ENCODE peak calls at places on chromosomes 5 and 9, in ten cellular contexts. One of them, this sample, is unnamed.
A peak's percentile ranks its signal among the peaks of the same experiment; 100 is the strongest.

GRCh38 chr9:138112090-138112748 is 234.6 kb downstream of the CACNA1B start:
- DNase-seq in mesothelial cell of epicardium: no peak
- DNase-seq in chondrocyte: no peak
- DNase-seq in transverse colon: no peak
- DNase-seq in uterus: no peak
- DNase-seq in astrocyte of the spinal cord: no peak
- DNase-seq in cardiac fibroblast: no peak
- DNase-seq in upper lobe of right lung: peak; percentile 38
- DNase-seq in nephron progenitor cell: no peak
- DNase-seq in GM13976: peak; percentile 18
- DNase-seq in this sample: no peak

GRCh38 chr9:99103909-99104458 is 929 bp upstream of the TGFBR1 start:
- DNase-seq in mesothelial cell of epicardium: peak; percentile 43
- DNase-seq in chondrocyte: no peak
- DNase-seq in transverse colon: no peak
- DNase-seq in uterus: peak; percentile 45
- DNase-seq in astrocyte of the spinal cord: no peak
- DNase-seq in cardiac fibroblast: peak; percentile 45
- DNase-seq in upper lobe of right lung: no peak
- DNase-seq in nephron progenitor cell: no peak
- DNase-seq in GM13976: peak; percentile 21
- DNase-seq in this sample: no peak

GRCh38 chr9:5839572-5839902 is 6.6 kb upstream of the ERMP1 start:
- DNase-seq in mesothelial cell of epicardium: no peak
- DNase-seq in chondrocyte: no peak
- DNase-seq in transverse colon: no peak
- DNase-seq in uterus: no peak
- DNase-seq in astrocyte of the spinal cord: no peak
- DNase-seq in cardiac fibroblast: no peak
- DNase-seq in upper lobe of right lung: no peak
- DNase-seq in nephron progenitor cell: no peak
- DNase-seq in GM13976: no peak
- DNase-seq in this sample: no peak

GRCh38 chr9:35651964-35652828 is 1.5 kb upstream of the SIT1 start:
- DNase-seq in mesothelial cell of epicardium: no peak
- DNase-seq in chondrocyte: peak; percentile 9
- DNase-seq in transverse colon: peak; percentile 62
- DNase-seq in uterus: no peak
- DNase-seq in astrocyte of the spinal cord: peak; percentile 17
- DNase-seq in cardiac fibroblast: peak; percentile 67
- DNase-seq in upper lobe of right lung: no peak
- DNase-seq in nephron progenitor cell: no peak
- DNase-seq in GM13976: no peak
- DNase-seq in this sample: no peak

GRCh38 chr5:175706499-175706898 is 48.6 kb downstream of the HRH2 start:
- DNase-seq in mesothelial cell of epicardium: no peak
- DNase-seq in chondrocyte: no peak
- DNase-seq in transverse colon: no peak
- DNase-seq in uterus: no peak
- DNase-seq in astrocyte of the spinal cord: no peak
- DNase-seq in cardiac fibroblast: no peak
- DNase-seq in upper lobe of right lung: peak; percentile 18
- DNase-seq in nephron progenitor cell: no peak
- DNase-seq in GM13976: no peak
- DNase-seq in this sample: no peak

GRCh38 chr9:130823435-130823834 is 11.6 kb upstream of the ABL1 start:
- DNase-seq in mesothelial cell of epicardium: no peak
- DNase-seq in chondrocyte: no peak
- DNase-seq in transverse colon: no peak
- DNase-seq in uterus: no peak
- DNase-seq in astrocyte of the spinal cord: no peak
- DNase-seq in cardiac fibroblast: no peak
- DNase-seq in upper lobe of right lung: no peak
- DNase-seq in nephron progenitor cell: no peak
- DNase-seq in GM13976: no peak
- DNase-seq in this sample: no peak

GRCh38 chr9:130431536-130432303 is 13.0 kb upstream of the ASS1 start:
- DNase-seq in mesothelial cell of epicardium: no peak
- DNase-seq in chondrocyte: peak; percentile 88
- DNase-seq in transverse colon: no peak
- DNase-seq in uterus: no peak
- DNase-seq in astrocyte of the spinal cord: no peak
- DNase-seq in cardiac fibroblast: no peak
- DNase-seq in upper lobe of right lung: no peak
- DNase-seq in nephron progenitor cell: no peak
- DNase-seq in GM13976: no peak
- DNase-seq in this sample: no peak

GRCh38 chr9:4413856-4414255 is 76.4 kb upstream of the SLC1A1 start:
- DNase-seq in mesothelial cell of epicardium: no peak
- DNase-seq in chondrocyte: no peak
- DNase-seq in transverse colon: no peak
- DNase-seq in uterus: no peak
- DNase-seq in astrocyte of the spinal cord: no peak
- DNase-seq in cardiac fibroblast: peak; percentile 32
- DNase-seq in upper lobe of right lung: no peak
- DNase-seq in nephron progenitor cell: no peak
- DNase-seq in GM13976: no peak
- DNase-seq in this sample: no peak

GRCh38 chr9:76526026-76526425 is 67.0 kb downstream of the GCNT1 start:
- DNase-seq in mesothelial cell of epicardium: no peak
- DNase-seq in chondrocyte: no peak
- DNase-seq in transverse colon: no peak
- DNase-seq in uterus: no peak
- DNase-seq in astrocyte of the spinal cord: no peak
- DNase-seq in cardiac fibroblast: no peak
- DNase-seq in upper lobe of right lung: no peak
- DNase-seq in nephron progenitor cell: no peak
- DNase-seq in GM13976: no peak
- DNase-seq in this sample: no peak

GRCh38 chr5:165209101-165209727 is 1703.8 kb downstream of the MAT2B start:
- DNase-seq in mesothelial cell of epicardium: no peak
- DNase-seq in chondrocyte: no peak
- DNase-seq in transverse colon: no peak
- DNase-seq in uterus: no peak
- DNase-seq in astrocyte of the spinal cord: peak; percentile 30
- DNase-seq in cardiac fibroblast: peak; percentile 49
- DNase-seq in upper lobe of right lung: no peak
- DNase-seq in nephron progenitor cell: peak; percentile 4
- DNase-seq in GM13976: peak; percentile 21
- DNase-seq in this sample: no peak

GRCh38 chr9:76298497-76299144 is 95.6 kb downstream of the RFK start:
- DNase-seq in mesothelial cell of epicardium: no peak
- DNase-seq in chondrocyte: no peak
- DNase-seq in transverse colon: no peak
- DNase-seq in uterus: no peak
- DNase-seq in astrocyte of the spinal cord: no peak
- DNase-seq in cardiac fibroblast: no peak
- DNase-seq in upper lobe of right lung: no peak
- DNase-seq in nephron progenitor cell: no peak
- DNase-seq in GM13976: no peak
- DNase-seq in this sample: no peak

GRCh38 chr5:179244051-179244450 is 101.2 kb downstream of the ADAMTS2 start:
- DNase-seq in mesothelial cell of epicardium: no peak
- DNase-seq in chondrocyte: no peak
- DNase-seq in transverse colon: no peak
- DNase-seq in uterus: no peak
- DNase-seq in astrocyte of the spinal cord: no peak
- DNase-seq in cardiac fibroblast: peak; percentile 22
- DNase-seq in upper lobe of right lung: no peak
- DNase-seq in nephron progenitor cell: no peak
- DNase-seq in GM13976: no peak
- DNase-seq in this sample: no peak

GRCh38 chr5:173697931-173698579 is 81.6 kb upstream of the BOD1 start:
- DNase-seq in mesothelial cell of epicardium: no peak
- DNase-seq in chondrocyte: no peak
- DNase-seq in transverse colon: peak; percentile 29
- DNase-seq in uterus: no peak
- DNase-seq in astrocyte of the spinal cord: no peak
- DNase-seq in cardiac fibroblast: no peak
- DNase-seq in upper lobe of right lung: no peak
- DNase-seq in nephron progenitor cell: no peak
- DNase-seq in GM13976: peak; percentile 60
- DNase-seq in this sample: no peak

GRCh38 chr9:15468113-15468512 is 42.7 kb downstream of the PSIP1 start:
- DNase-seq in mesothelial cell of epicardium: no peak
- DNase-seq in chondrocyte: no peak
- DNase-seq in transverse colon: no peak
- DNase-seq in uterus: no peak
- DNase-seq in astrocyte of the spinal cord: no peak
- DNase-seq in cardiac fibroblast: no peak
- DNase-seq in upper lobe of right lung: no peak
- DNase-seq in nephron progenitor cell: no peak
- DNase-seq in GM13976: no peak
- DNase-seq in this sample: no peak

GRCh38 chr5:76504901-76505564 is 101.9 kb downstream of the IQGAP2 start:
- DNase-seq in mesothelial cell of epicardium: no peak
- DNase-seq in chondrocyte: no peak
- DNase-seq in transverse colon: no peak
- DNase-seq in uterus: no peak
- DNase-seq in astrocyte of the spinal cord: no peak
- DNase-seq in cardiac fibroblast: no peak
- DNase-seq in upper lobe of right lung: no peak
- DNase-seq in nephron progenitor cell: no peak
- DNase-seq in GM13976: no peak
- DNase-seq in this sample: no peak

GRCh38 chr5:54307583-54307982 is 2.8 kb downstream of the ARL15 start:
- DNase-seq in mesothelial cell of epicardium: no peak
- DNase-seq in chondrocyte: no peak
- DNase-seq in transverse colon: no peak
- DNase-seq in uterus: no peak
- DNase-seq in astrocyte of the spinal cord: no peak
- DNase-seq in cardiac fibroblast: no peak
- DNase-seq in upper lobe of right lung: no peak
- DNase-seq in nephron progenitor cell: no peak
- DNase-seq in GM13976: no peak
- DNase-seq in this sample: no peak

DNA sequence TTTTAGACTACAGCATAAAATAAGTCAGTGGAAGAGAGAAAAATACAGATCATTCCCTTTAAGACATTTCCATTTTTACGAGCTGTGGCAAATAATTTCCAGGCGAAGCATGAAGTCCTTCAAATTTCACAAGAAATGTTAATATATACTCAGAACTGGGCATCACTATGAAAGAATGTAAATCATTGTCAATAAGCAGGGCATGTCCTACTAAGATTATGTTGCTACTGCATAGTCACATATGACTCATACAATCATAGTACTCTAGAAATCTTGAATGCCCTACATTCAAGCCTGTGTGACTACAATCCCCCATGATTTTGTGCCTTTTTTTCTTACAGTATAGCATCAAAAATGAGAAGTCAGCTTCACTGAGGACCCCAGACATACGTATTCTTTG is 485.2 kb upstream of the FTMT start:
- DNase-seq in mesothelial cell of epicardium: no peak
- DNase-seq in chondrocyte: no peak
- DNase-seq in transverse colon: no peak
- DNase-seq in uterus: no peak
- DNase-seq in astrocyte of the spinal cord: peak; percentile 45
- DNase-seq in cardiac fibroblast: peak; percentile 9
- DNase-seq in upper lobe of right lung: no peak
- DNase-seq in nephron progenitor cell: no peak
- DNase-seq in GM13976: no peak
- DNase-seq in this sample: no peak
- TF ChIP-seq CTCF in mesothelial cell of epicardium: no peak
- TF ChIP-seq CTCF in chondrocyte: no peak
- TF ChIP-seq CTCF in transverse colon: no peak
- TF ChIP-seq CTCF in uterus: no peak
- TF ChIP-seq CTCF in astrocyte of the spinal cord: no peak
- TF ChIP-seq CTCF in cardiac fibroblast: no peak
- TF ChIP-seq CTCF in upper lobe of right lung: no peak
- TF ChIP-seq CTCF in nephron progenitor cell: no peak
- TF ChIP-seq CTCF in GM13976: no peak
- TF ChIP-seq CTCF in this sample: no peak

DNA sequence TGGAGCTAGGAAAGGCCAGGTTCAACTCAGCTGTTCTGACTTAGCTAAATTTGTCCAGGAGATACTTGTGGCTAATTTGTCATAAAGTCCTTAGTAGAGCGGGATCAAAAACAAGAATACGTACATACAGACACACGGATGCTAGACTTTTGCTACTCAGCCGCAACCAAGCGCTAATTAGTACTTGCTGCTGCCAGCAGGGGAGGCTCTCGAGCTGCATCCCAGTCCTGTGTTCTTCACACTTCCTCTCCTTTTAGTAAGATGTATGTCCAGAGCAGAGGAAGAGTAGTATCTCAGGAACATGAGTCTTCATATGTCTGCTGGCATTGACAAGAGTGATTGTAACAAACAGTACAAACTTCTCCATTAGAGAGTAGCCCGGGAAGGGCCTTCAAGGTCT is 58.3 kb downstream of the CYFIP2 start:
- DNase-seq in mesothelial cell of epicardium: no peak
- DNase-seq in chondrocyte: no peak
- DNase-seq in transverse colon: no peak
- DNase-seq in uterus: no peak
- DNase-seq in astrocyte of the spinal cord: no peak
- DNase-seq in cardiac fibroblast: no peak
- DNase-seq in upper lobe of right lung: no peak
- DNase-seq in nephron progenitor cell: peak; percentile 19
- DNase-seq in GM13976: no peak
- DNase-seq in this sample: no peak
- TF ChIP-seq CTCF in mesothelial cell of epicardium: peak; percentile 20
- TF ChIP-seq CTCF in chondrocyte: peak; percentile 65
- TF ChIP-seq CTCF in transverse colon: peak; percentile 26
- TF ChIP-seq CTCF in uterus: no peak
- TF ChIP-seq CTCF in astrocyte of the spinal cord: peak; percentile 42
- TF ChIP-seq CTCF in cardiac fibroblast: peak; percentile 35
- TF ChIP-seq CTCF in upper lobe of right lung: peak; percentile 19
- TF ChIP-seq CTCF in nephron progenitor cell: peak; percentile 29
- TF ChIP-seq CTCF in GM13976: peak; percentile 12
- TF ChIP-seq CTCF in this sample: no peak

DNA sequence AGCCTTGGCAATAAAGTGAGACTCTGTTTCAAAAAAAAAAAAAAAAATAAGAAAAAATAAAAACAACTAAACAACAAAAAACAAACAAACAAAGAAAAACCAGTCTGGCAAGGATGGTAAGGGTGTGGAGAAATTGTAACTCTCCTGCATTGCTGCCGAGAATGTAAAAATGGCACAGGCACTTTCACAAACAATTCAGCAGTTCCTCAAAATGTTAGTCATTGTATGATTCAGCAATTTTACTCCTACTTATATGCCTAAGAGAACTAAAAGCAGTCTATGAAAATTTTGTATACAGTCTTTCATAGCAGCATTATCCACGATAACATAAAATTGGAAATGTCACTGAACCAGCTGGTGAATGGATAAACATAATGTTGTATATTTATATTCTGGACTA is 280.4 kb downstream of the CDH9 start:
- DNase-seq in mesothelial cell of epicardium: no peak
- DNase-seq in chondrocyte: no peak
- DNase-seq in transverse colon: no peak
- DNase-seq in uterus: no peak
- DNase-seq in astrocyte of the spinal cord: peak; percentile 17
- DNase-seq in cardiac fibroblast: no peak
- DNase-seq in upper lobe of right lung: no peak
- DNase-seq in nephron progenitor cell: no peak
- DNase-seq in GM13976: no peak
- DNase-seq in this sample: no peak
- TF ChIP-seq CTCF in mesothelial cell of epicardium: no peak
- TF ChIP-seq CTCF in chondrocyte: no peak
- TF ChIP-seq CTCF in transverse colon: no peak
- TF ChIP-seq CTCF in uterus: no peak
- TF ChIP-seq CTCF in astrocyte of the spinal cord: no peak
- TF ChIP-seq CTCF in cardiac fibroblast: no peak
- TF ChIP-seq CTCF in upper lobe of right lung: no peak
- TF ChIP-seq CTCF in nephron progenitor cell: no peak
- TF ChIP-seq CTCF in GM13976: no peak
- TF ChIP-seq CTCF in this sample: no peak

GRCh38 chr5:9922719-9923118 is 292.6 kb upstream of the TAS2R1 start:
- DNase-seq in mesothelial cell of epicardium: no peak
- DNase-seq in chondrocyte: no peak
- DNase-seq in transverse colon: no peak
- DNase-seq in uterus: no peak
- DNase-seq in astrocyte of the spinal cord: no peak
- DNase-seq in cardiac fibroblast: no peak
- DNase-seq in upper lobe of right lung: no peak
- DNase-seq in nephron progenitor cell: no peak
- DNase-seq in GM13976: no peak
- DNase-seq in this sample: no peak
- TF ChIP-seq CTCF in mesothelial cell of epicardium: peak; percentile 53
- TF ChIP-seq CTCF in chondrocyte: peak; percentile 66
- TF ChIP-seq CTCF in transverse colon: no peak
- TF ChIP-seq CTCF in uterus: no peak
- TF ChIP-seq CTCF in astrocyte of the spinal cord: no peak
- TF ChIP-seq CTCF in cardiac fibroblast: peak; percentile 35
- TF ChIP-seq CTCF in upper lobe of right lung: peak; percentile 18
- TF ChIP-seq CTCF in nephron progenitor cell: peak; percentile 26
- TF ChIP-seq CTCF in GM13976: no peak
- TF ChIP-seq CTCF in this sample: no peak